ENCODE peak calls at places on chromosomes 5 and 9, in five cellular contexts. One of them, this sample, is unnamed.

GRCh38 chr5:118984602-118985001 is 3.7 kb downstream of the DTWD2 start:
- DNase-seq in iris pigment epithelial cell: peak; percentile 31
- DNase-seq in endothelial cell: no peak
- DNase-seq in activated T-cell treated with anti-CD3 and anti-CD28 coated beads, Interleukin-2, amount 50 U/mL, for 4 hours: no peak
- DNase-seq in lung microvascular endothelial cell: no peak
- DNase-seq in this sample: no peak

GRCh38 chr5:93252165-93252564 is 328.9 kb downstream of the NR2F1-AS1 start:
- DNase-seq in iris pigment epithelial cell: peak; percentile 20
- DNase-seq in endothelial cell: no peak
- DNase-seq in activated T-cell treated with anti-CD3 and anti-CD28 coated beads, Interleukin-2, amount 50 U/mL, for 4 hours: no peak
- DNase-seq in lung microvascular endothelial cell: no peak
- DNase-seq in this sample: no peak

GRCh38 chr9:84271004-84271886 is 69.3 kb downstream of the SLC28A3 start:
- DNase-seq in iris pigment epithelial cell: peak; percentile 80
- DNase-seq in endothelial cell: peak; percentile 50
- DNase-seq in activated T-cell treated with anti-CD3 and anti-CD28 coated beads, Interleukin-2, amount 50 U/mL, for 4 hours: no peak
- DNase-seq in lung microvascular endothelial cell: peak; percentile 11
- DNase-seq in this sample: peak; percentile 87

GRCh38 chr5:107218457-107219193 is 452.1 kb downstream of the EFNA5 start:
- DNase-seq in iris pigment epithelial cell: peak; percentile 65
- DNase-seq in endothelial cell: no peak
- DNase-seq in activated T-cell treated with anti-CD3 and anti-CD28 coated beads, Interleukin-2, amount 50 U/mL, for 4 hours: no peak
- DNase-seq in lung microvascular endothelial cell: peak; percentile 60
- DNase-seq in this sample: no peak

GRCh38 chr5:10334830-10335229 is 18.7 kb upstream of the MARCHF6 start:
- DNase-seq in iris pigment epithelial cell: no peak
- DNase-seq in endothelial cell: no peak
- DNase-seq in activated T-cell treated with anti-CD3 and anti-CD28 coated beads, Interleukin-2, amount 50 U/mL, for 4 hours: no peak
- DNase-seq in lung microvascular endothelial cell: no peak
- DNase-seq in this sample: no peak

GRCh38 chr5:41508696-41509398 is 1.6 kb downstream of the PLCXD3 start:
- DNase-seq in iris pigment epithelial cell: no peak
- DNase-seq in endothelial cell: no peak
- DNase-seq in activated T-cell treated with anti-CD3 and anti-CD28 coated beads, Interleukin-2, amount 50 U/mL, for 4 hours: no peak
- DNase-seq in lung microvascular endothelial cell: no peak
- DNase-seq in this sample: peak; percentile 26

GRCh38 chr5:42631241-42631640 is 125.4 kb upstream of the CCDC152 start:
- DNase-seq in iris pigment epithelial cell: no peak
- DNase-seq in endothelial cell: no peak
- DNase-seq in activated T-cell treated with anti-CD3 and anti-CD28 coated beads, Interleukin-2, amount 50 U/mL, for 4 hours: no peak
- DNase-seq in lung microvascular endothelial cell: no peak
- DNase-seq in this sample: no peak

GRCh38 chr9:33239922-33240321 is at the start of gene SPINK4:
- DNase-seq in iris pigment epithelial cell: no peak
- DNase-seq in endothelial cell: no peak
- DNase-seq in activated T-cell treated with anti-CD3 and anti-CD28 coated beads, Interleukin-2, amount 50 U/mL, for 4 hours: no peak
- DNase-seq in lung microvascular endothelial cell: peak; percentile 16
- DNase-seq in this sample: peak; percentile 18

GRCh38 chr9:89319015-89319905 is 960 bp downstream of the SECISBP2 start:
- DNase-seq in iris pigment epithelial cell: no peak
- DNase-seq in endothelial cell: no peak
- DNase-seq in activated T-cell treated with anti-CD3 and anti-CD28 coated beads, Interleukin-2, amount 50 U/mL, for 4 hours: no peak
- DNase-seq in lung microvascular endothelial cell: peak; percentile 5
- DNase-seq in this sample: peak; percentile 10

GRCh38 chr5:83507431-83507830 is 35.9 kb downstream of the VCAN start:
- DNase-seq in iris pigment epithelial cell: no peak
- DNase-seq in endothelial cell: no peak
- DNase-seq in activated T-cell treated with anti-CD3 and anti-CD28 coated beads, Interleukin-2, amount 50 U/mL, for 4 hours: no peak
- DNase-seq in lung microvascular endothelial cell: no peak
- DNase-seq in this sample: no peak

GRCh38 chr5:157548513-157549282 is 26.9 kb downstream of the ADAM19 start:
- DNase-seq in iris pigment epithelial cell: peak; percentile 94
- DNase-seq in endothelial cell: no peak
- DNase-seq in activated T-cell treated with anti-CD3 and anti-CD28 coated beads, Interleukin-2, amount 50 U/mL, for 4 hours: no peak
- DNase-seq in lung microvascular endothelial cell: no peak
- DNase-seq in this sample: no peak

GRCh38 chr5:173781826-173782670 is 106.1 kb upstream of the CPEB4 start:
- DNase-seq in iris pigment epithelial cell: peak; percentile 96
- DNase-seq in endothelial cell: no peak
- DNase-seq in activated T-cell treated with anti-CD3 and anti-CD28 coated beads, Interleukin-2, amount 50 U/mL, for 4 hours: peak; percentile 66
- DNase-seq in lung microvascular endothelial cell: peak; percentile 88
- DNase-seq in this sample: no peak

GRCh38 chr5:81989204-81989603 is 17.4 kb downstream of the ATG10 start:
- DNase-seq in iris pigment epithelial cell: no peak
- DNase-seq in endothelial cell: no peak
- DNase-seq in activated T-cell treated with anti-CD3 and anti-CD28 coated beads, Interleukin-2, amount 50 U/mL, for 4 hours: no peak
- DNase-seq in lung microvascular endothelial cell: peak; percentile 63
- DNase-seq in this sample: no peak

GRCh38 chr9:101711330-101711941 is 27.0 kb downstream of the GRIN3A start:
- DNase-seq in iris pigment epithelial cell: peak; percentile 2
- DNase-seq in endothelial cell: peak; percentile 49
- DNase-seq in activated T-cell treated with anti-CD3 and anti-CD28 coated beads, Interleukin-2, amount 50 U/mL, for 4 hours: no peak
- DNase-seq in lung microvascular endothelial cell: peak; percentile 25
- DNase-seq in this sample: no peak

GRCh38 chr5:148559461-148559860 is 94.9 kb downstream of the HTR4 start:
- DNase-seq in iris pigment epithelial cell: no peak
- DNase-seq in endothelial cell: no peak
- DNase-seq in activated T-cell treated with anti-CD3 and anti-CD28 coated beads, Interleukin-2, amount 50 U/mL, for 4 hours: no peak
- DNase-seq in lung microvascular endothelial cell: peak; percentile 23
- DNase-seq in this sample: no peak

GRCh38 chr5:138033275-138033808 is 463 bp upstream of the FAM13B start:
- DNase-seq in iris pigment epithelial cell: peak; percentile 5
- DNase-seq in endothelial cell: peak; percentile 16
- DNase-seq in activated T-cell treated with anti-CD3 and anti-CD28 coated beads, Interleukin-2, amount 50 U/mL, for 4 hours: no peak
- DNase-seq in lung microvascular endothelial cell: no peak
- DNase-seq in this sample: peak; percentile 84

GRCh38 chr5:14665110-14665822 is 748 bp downstream of the OTULIN start:
- DNase-seq in iris pigment epithelial cell: no peak
- DNase-seq in endothelial cell: peak; percentile 24
- DNase-seq in activated T-cell treated with anti-CD3 and anti-CD28 coated beads, Interleukin-2, amount 50 U/mL, for 4 hours: no peak
- DNase-seq in lung microvascular endothelial cell: no peak
- DNase-seq in this sample: peak; percentile 69

GRCh38 chr9:128390150-128390812 is 19.1 kb downstream of the URM1 start:
- DNase-seq in iris pigment epithelial cell: no peak
- DNase-seq in endothelial cell: no peak
- DNase-seq in activated T-cell treated with anti-CD3 and anti-CD28 coated beads, Interleukin-2, amount 50 U/mL, for 4 hours: no peak
- DNase-seq in lung microvascular endothelial cell: no peak
- DNase-seq in this sample: no peak

GRCh38 chr5:178931846-178932760 is 8.9 kb upstream of the ZNF454 start:
- DNase-seq in iris pigment epithelial cell: no peak
- DNase-seq in endothelial cell: no peak
- DNase-seq in activated T-cell treated with anti-CD3 and anti-CD28 coated beads, Interleukin-2, amount 50 U/mL, for 4 hours: no peak
- DNase-seq in lung microvascular endothelial cell: no peak
- DNase-seq in this sample: no peak

GRCh38 chr5:125033602-125034001 is 287.2 kb upstream of the ZNF608 start:
- DNase-seq in iris pigment epithelial cell: no peak
- DNase-seq in endothelial cell: no peak
- DNase-seq in activated T-cell treated with anti-CD3 and anti-CD28 coated beads, Interleukin-2, amount 50 U/mL, for 4 hours: no peak
- DNase-seq in lung microvascular endothelial cell: no peak
- DNase-seq in this sample: no peak

GRCh38 chr9:75930766-75931311 is 40.4 kb downstream of the PCSK5 start:
- DNase-seq in iris pigment epithelial cell: peak; percentile 3
- DNase-seq in endothelial cell: no peak
- DNase-seq in activated T-cell treated with anti-CD3 and anti-CD28 coated beads, Interleukin-2, amount 50 U/mL, for 4 hours: no peak
- DNase-seq in lung microvascular endothelial cell: no peak
- DNase-seq in this sample: peak; percentile 45

GRCh38 chr5:57889558-57889957 is 406.9 kb upstream of the ACTBL2 start:
- DNase-seq in iris pigment epithelial cell: peak; percentile 80
- DNase-seq in endothelial cell: peak; percentile 21
- DNase-seq in activated T-cell treated with anti-CD3 and anti-CD28 coated beads, Interleukin-2, amount 50 U/mL, for 4 hours: no peak
- DNase-seq in lung microvascular endothelial cell: peak; percentile 70
- DNase-seq in this sample: no peak

GRCh38 chr9:37392272-37392671 is 30.2 kb upstream of the GRHPR start:
- DNase-seq in iris pigment epithelial cell: no peak
- DNase-seq in endothelial cell: no peak
- DNase-seq in activated T-cell treated with anti-CD3 and anti-CD28 coated beads, Interleukin-2, amount 50 U/mL, for 4 hours: no peak
- DNase-seq in lung microvascular endothelial cell: no peak
- DNase-seq in this sample: no peak

GRCh38 chr9:114319147-114319546 is 3.8 kb upstream of the ORM1 start:
- DNase-seq in iris pigment epithelial cell: no peak
- DNase-seq in endothelial cell: no peak
- DNase-seq in activated T-cell treated with anti-CD3 and anti-CD28 coated beads, Interleukin-2, amount 50 U/mL, for 4 hours: no peak
- DNase-seq in lung microvascular endothelial cell: no peak
- DNase-seq in this sample: no peak

GRCh38 chr5:145437627-145438026 is 397.5 kb downstream of the PRELID2 start:
- DNase-seq in iris pigment epithelial cell: no peak
- DNase-seq in endothelial cell: no peak
- DNase-seq in activated T-cell treated with anti-CD3 and anti-CD28 coated beads, Interleukin-2, amount 50 U/mL, for 4 hours: no peak
- DNase-seq in lung microvascular endothelial cell: no peak
- DNase-seq in this sample: no peak

GRCh38 chr9:79665926-79666325 is 94.2 kb downstream of the TLE4 start:
- DNase-seq in iris pigment epithelial cell: no peak
- DNase-seq in endothelial cell: no peak
- DNase-seq in activated T-cell treated with anti-CD3 and anti-CD28 coated beads, Interleukin-2, amount 50 U/mL, for 4 hours: no peak
- DNase-seq in lung microvascular endothelial cell: no peak
- DNase-seq in this sample: peak; percentile 2

GRCh38 chr5:141677415-141677814 is 4.6 kb downstream of the ARAP3 start:
- DNase-seq in iris pigment epithelial cell: no peak
- DNase-seq in endothelial cell: peak; percentile 53
- DNase-seq in activated T-cell treated with anti-CD3 and anti-CD28 coated beads, Interleukin-2, amount 50 U/mL, for 4 hours: no peak
- DNase-seq in lung microvascular endothelial cell: peak; percentile 33
- DNase-seq in this sample: no peak

GRCh38 chr5:115875447-115875846 is 33.7 kb downstream of the AP3S1 start:
- DNase-seq in iris pigment epithelial cell: no peak
- DNase-seq in endothelial cell: no peak
- DNase-seq in activated T-cell treated with anti-CD3 and anti-CD28 coated beads, Interleukin-2, amount 50 U/mL, for 4 hours: no peak
- DNase-seq in lung microvascular endothelial cell: no peak
- DNase-seq in this sample: no peak

GRCh38 chr9:84293001-84293798 is 47.4 kb downstream of the SLC28A3 start:
- DNase-seq in iris pigment epithelial cell: no peak
- DNase-seq in endothelial cell: no peak
- DNase-seq in activated T-cell treated with anti-CD3 and anti-CD28 coated beads, Interleukin-2, amount 50 U/mL, for 4 hours: no peak
- DNase-seq in lung microvascular endothelial cell: no peak
- DNase-seq in this sample: no peak

GRCh38 chr9:127980056-127980705 is 608 bp downstream of the EEIG1 start:
- DNase-seq in iris pigment epithelial cell: peak; percentile 20
- DNase-seq in endothelial cell: peak; percentile 36
- DNase-seq in activated T-cell treated with anti-CD3 and anti-CD28 coated beads, Interleukin-2, amount 50 U/mL, for 4 hours: peak; percentile 50
- DNase-seq in lung microvascular endothelial cell: peak; percentile 39
- DNase-seq in this sample: peak; percentile 74

GRCh38 chr9:110183208-110184145 is 24.5 kb downstream of the C9orf152 start:
- DNase-seq in iris pigment epithelial cell: peak; percentile 71
- DNase-seq in endothelial cell: peak; percentile 70
- DNase-seq in activated T-cell treated with anti-CD3 and anti-CD28 coated beads, Interleukin-2, amount 50 U/mL, for 4 hours: peak; percentile 22
- DNase-seq in lung microvascular endothelial cell: peak; percentile 74
- DNase-seq in this sample: peak; percentile 26

GRCh38 chr5:101393795-101394450 is 490.8 kb upstream of the ST8SIA4 start:
- DNase-seq in iris pigment epithelial cell: no peak
- DNase-seq in endothelial cell: no peak
- DNase-seq in activated T-cell treated with anti-CD3 and anti-CD28 coated beads, Interleukin-2, amount 50 U/mL, for 4 hours: no peak
- DNase-seq in lung microvascular endothelial cell: no peak
- DNase-seq in this sample: no peak

GRCh38 chr9:131020388-131020787 is 11.4 kb downstream of the LAMC3 start:
- DNase-seq in iris pigment epithelial cell: peak; percentile 91
- DNase-seq in endothelial cell: no peak
- DNase-seq in activated T-cell treated with anti-CD3 and anti-CD28 coated beads, Interleukin-2, amount 50 U/mL, for 4 hours: no peak
- DNase-seq in lung microvascular endothelial cell: no peak
- DNase-seq in this sample: no peak

GRCh38 chr5:17196686-17197085 is 20.7 kb upstream of the BASP1 start:
- DNase-seq in iris pigment epithelial cell: no peak
- DNase-seq in endothelial cell: no peak
- DNase-seq in activated T-cell treated with anti-CD3 and anti-CD28 coated beads, Interleukin-2, amount 50 U/mL, for 4 hours: no peak
- DNase-seq in lung microvascular endothelial cell: no peak
- DNase-seq in this sample: no peak

GRCh38 chr9:70412678-70413426 is 1.6 kb downstream of the KLF9 start:
- DNase-seq in iris pigment epithelial cell: peak; percentile 81
- DNase-seq in endothelial cell: peak; percentile 40
- DNase-seq in activated T-cell treated with anti-CD3 and anti-CD28 coated beads, Interleukin-2, amount 50 U/mL, for 4 hours: peak; percentile 25
- DNase-seq in lung microvascular endothelial cell: peak; percentile 83
- DNase-seq in this sample: peak; percentile 70

GRCh38 chr5:112929336-112930081 is 7.5 kb upstream of the REEP5 start:
- DNase-seq in iris pigment epithelial cell: no peak
- DNase-seq in endothelial cell: no peak
- DNase-seq in activated T-cell treated with anti-CD3 and anti-CD28 coated beads, Interleukin-2, amount 50 U/mL, for 4 hours: no peak
- DNase-seq in lung microvascular endothelial cell: no peak
- DNase-seq in this sample: no peak

GRCh38 chr9:110047955-110048472 is 159.9 kb downstream of the C9orf152 start:
- DNase-seq in iris pigment epithelial cell: no peak
- DNase-seq in endothelial cell: peak; percentile 43
- DNase-seq in activated T-cell treated with anti-CD3 and anti-CD28 coated beads, Interleukin-2, amount 50 U/mL, for 4 hours: no peak
- DNase-seq in lung microvascular endothelial cell: peak; percentile 39
- DNase-seq in this sample: peak; percentile 90

GRCh38 chr9:17171309-17172094 is 36.7 kb downstream of the CNTLN start:
- DNase-seq in iris pigment epithelial cell: no peak
- DNase-seq in endothelial cell: no peak
- DNase-seq in activated T-cell treated with anti-CD3 and anti-CD28 coated beads, Interleukin-2, amount 50 U/mL, for 4 hours: no peak
- DNase-seq in lung microvascular endothelial cell: no peak
- DNase-seq in this sample: no peak